ENCODE peak calls at places on chromosomes 11 and 22, in five cellular contexts. V, G, Z, J and S are unnamed samples.

GRCh38 chr11:117075186-117075585 is 23.0 kb downstream of the SIK3 start:
- DNase-seq in V (no peak), Z (no peak), G (no peak), J (no peak), S (no peak)

GRCh38 chr11:57424802-57425564 is 1.9 kb downstream of the SLC43A3 start:
- DNase-seq in Z (peak), V (peak), J (no peak), G (peak), S (no peak)

GRCh38 chr11:111441443-111441842 is 62.4 kb upstream of the POU2AF1 start:
- DNase-seq in G (no peak), Z (no peak), J (peak), V (no peak), S (no peak)

GRCh38 chr11:124717421-124717785 is 22.3 kb upstream of the NRGN start:
- DNase-seq in G (no peak), J (no peak), Z (no peak), V (no peak), S (no peak)

GRCh38 chr11:13222285-13222684 is 55.3 kb upstream of the BMAL1 start:
- DNase-seq in Z (no peak), G (no peak), V (no peak), J (no peak), S (no peak)

GRCh38 chr22:19406281-19406811 is 25.2 kb downstream of the HIRA start:
- DNase-seq in V (peak), G (no peak), J (no peak), Z (no peak), S (no peak)

GRCh38 chr11:44978961-44979331 is 28.3 kb upstream of the TP53I11 start:
- DNase-seq in J (peak), Z (no peak), V (no peak), G (peak), S (no peak)

GRCh38 chr22:17778412-17778976 is 4.2 kb upstream of the BID start:
- DNase-seq in V (no peak), J (no peak), G (no peak), Z (no peak), S (no peak)

GRCh38 chr11:45500457-45500856 is 165.0 kb downstream of the CHST1 start:
- DNase-seq in Z (no peak), J (no peak), V (no peak), G (no peak), S (no peak)

GRCh38 chr11:118212781-118213565 is 11.8 kb downstream of the JAML start:
- DNase-seq in Z (no peak), V (no peak), J (no peak), G (no peak), S (no peak)

GRCh38 chr11:35427158-35427557 is 7.8 kb upstream of the SLC1A2 start:
- DNase-seq in Z (no peak), J (no peak), G (no peak), V (no peak), S (no peak)

GRCh38 chr11:124174001-124174400 is 9.1 kb upstream of the OR10D3 start:
- DNase-seq in J (peak), V (peak), G (peak), Z (no peak), S (no peak)

GRCh38 chr22:38461414-38462081 is 6.3 kb upstream of the KDELR3 start:
- DNase-seq in G (peak), V (peak), Z (no peak), J (peak), S (peak)

GRCh38 chr11:44609028-44609782 is 43.7 kb downstream of the CD82 start:
- DNase-seq in Z (peak), J (no peak), G (no peak), V (no peak), S (no peak)

GRCh38 chr11:3867209-3868071 is 12.0 kb downstream of the STIM1 start:
- DNase-seq in Z (peak), J (no peak), G (peak), V (peak), S (no peak)
- TF ChIP-seq ESRRA in Z (no peak), J (no peak), G (no peak), V (peak), S (no peak)

DNA sequence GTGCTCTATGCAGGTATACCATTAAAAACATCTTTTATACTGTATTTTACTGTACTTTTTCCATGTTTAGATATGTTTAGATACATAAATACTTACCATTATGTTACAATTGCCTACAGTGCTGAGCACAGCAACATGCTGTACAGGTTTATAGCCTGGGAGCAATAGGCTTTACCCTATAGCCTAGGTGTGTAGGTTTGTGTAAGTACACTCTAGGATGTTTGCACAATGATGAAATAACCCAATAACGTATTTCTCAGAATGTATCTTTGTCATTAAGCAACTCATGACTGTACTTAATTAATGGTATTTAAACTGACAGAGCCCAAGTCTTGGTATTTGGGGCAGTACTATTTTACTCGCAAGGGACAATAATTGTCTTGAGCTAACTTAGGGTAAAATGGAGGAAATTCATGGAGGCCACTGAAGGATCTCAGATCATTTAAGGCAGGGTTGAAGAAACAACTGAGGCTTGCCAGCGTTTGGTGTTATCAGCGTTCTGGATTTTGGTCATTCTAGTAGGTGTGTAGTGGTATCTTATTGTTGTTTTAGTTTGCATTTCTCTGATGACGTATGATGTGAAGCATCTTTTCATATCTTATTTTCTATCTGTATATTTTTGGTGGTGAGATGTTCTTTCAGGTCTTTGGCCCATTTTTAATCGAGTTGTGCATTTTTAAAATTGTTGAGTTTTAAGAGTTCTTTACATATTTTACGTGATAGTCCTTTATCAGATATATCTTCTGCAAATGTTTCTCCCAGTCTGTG is 42.4 kb downstream of the ADAMTS15 start:
- DNase-seq in G (no peak), V (no peak), Z (no peak), J (no peak), S (no peak)
- TF ChIP-seq ESRRA in G (no peak), V (no peak), Z (no peak), J (no peak), S (no peak)

GRCh38 chr11:64859542-64860414 is 15.3 kb upstream of the CDC42BPG start:
- DNase-seq in G (no peak), V (no peak), J (no peak), Z (peak), S (no peak)
- TF ChIP-seq ESRRA in G (no peak), V (no peak), J (no peak), Z (no peak), S (no peak)

DNA sequence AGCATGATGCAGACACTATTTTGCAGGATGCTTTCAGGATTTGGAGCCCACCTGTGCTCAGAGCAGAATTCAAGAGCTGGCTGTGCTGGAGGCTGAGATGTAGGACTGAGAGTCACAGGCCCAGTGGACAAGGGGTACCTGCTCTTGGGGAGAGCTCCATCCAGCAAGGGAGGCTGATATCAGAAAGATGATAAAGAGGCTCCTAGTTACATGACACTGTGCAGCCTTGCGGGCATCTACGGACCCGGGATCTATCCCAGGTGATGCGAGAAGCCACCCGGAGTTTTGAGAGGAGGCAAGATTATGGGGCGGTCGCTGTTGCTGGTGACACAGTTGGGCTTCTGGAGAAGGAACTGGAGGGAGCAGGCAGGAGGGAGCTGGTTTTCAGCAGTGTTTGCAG is 579.0 kb downstream of the TBC1D22A start:
- DNase-seq in V (no peak), G (no peak), J (no peak), Z (no peak), S (no peak)
- TF ChIP-seq ESRRA in V (no peak), G (no peak), J (no peak), Z (no peak), S (no peak)

DNA sequence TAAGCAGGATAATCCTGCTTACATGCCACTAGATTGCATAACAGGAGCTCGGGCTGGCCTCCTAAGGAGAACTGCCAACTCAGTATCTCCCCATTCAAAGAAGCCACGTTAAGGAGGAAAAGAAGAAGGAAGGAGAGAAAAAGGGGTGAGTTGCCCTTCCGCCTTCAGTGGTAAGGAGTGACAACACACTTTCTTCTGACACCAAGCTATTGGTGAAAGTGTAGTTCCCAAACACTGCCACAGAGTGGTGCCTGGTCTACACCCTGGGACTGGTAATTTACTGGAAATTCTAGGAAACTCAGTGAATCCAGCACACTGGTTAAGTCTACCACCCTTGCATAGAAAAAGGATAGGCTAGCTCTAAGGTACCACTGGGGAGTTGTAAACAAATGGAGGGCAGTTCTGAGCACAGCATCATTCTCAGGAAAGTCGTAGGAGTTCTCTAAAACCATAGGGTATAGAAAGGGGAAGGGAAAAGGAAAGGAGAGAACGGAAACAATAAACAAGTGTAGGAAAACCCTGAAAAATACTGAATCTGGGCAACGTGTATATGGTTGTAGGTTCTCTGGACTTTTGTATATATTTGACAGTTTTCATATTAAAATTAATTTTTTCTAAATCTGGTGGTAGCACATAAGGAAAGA is 58.2 kb downstream of the RRAS2 start:
- DNase-seq in V (peak), J (peak), G (peak), Z (no peak), S (peak)
- TF ChIP-seq ESRRA in V (no peak), J (no peak), G (no peak), Z (no peak), S (no peak)

GRCh38 chr11:31248768-31249167 is 120.8 kb downstream of the DCDC1 start:
- DNase-seq in G (no peak), J (no peak), Z (no peak), V (no peak), S (no peak)

GRCh38 chr11:31254411-31254810 is 115.1 kb downstream of the DCDC1 start:
- DNase-seq in J (no peak), G (no peak), V (no peak), Z (no peak), S (no peak)
- TF ChIP-seq ESRRA in J (no peak), G (no peak), V (no peak), Z (no peak), S (no peak)